ENCODE peak calls at places on chromosomes 13 and 19, in four cellular contexts. One of them, this sample, is unnamed.

GRCh38 chr13:36475468-36475867 is 43.2 kb downstream of the CCNA1 start:
- DNase-seq in AG09309: no peak
- DNase-seq in AG04450: no peak
- DNase-seq in IMR-90: no peak
- DNase-seq in this sample: no peak

GRCh38 chr19:1001538-1002166 is 1.4 kb downstream of the GRIN3B start:
- DNase-seq in AG04450: no peak
- DNase-seq in AG09309: no peak
- DNase-seq in IMR-90: no peak
- DNase-seq in this sample: no peak

GRCh38 chr13:43293008-43293407 is 269.6 kb downstream of the DNAJC15 start:
- DNase-seq in AG04450: no peak
- DNase-seq in AG09309: no peak
- DNase-seq in IMR-90: no peak
- DNase-seq in this sample: no peak

GRCh38 chr19:14147797-14148605 is 11.6 kb upstream of the ASF1B start:
- DNase-seq in IMR-90: peak
- DNase-seq in AG09309: no peak
- DNase-seq in AG04450: peak
- DNase-seq in this sample: no peak

GRCh38 chr19:1725100-1726064 is 27.9 kb upstream of the ONECUT3 start:
- DNase-seq in AG09309: no peak
- DNase-seq in AG04450: no peak
- DNase-seq in IMR-90: peak
- DNase-seq in this sample: no peak

GRCh38 chr19:44692379-44692721 is 6.6 kb upstream of the CEACAM16 start:
- DNase-seq in IMR-90: no peak
- DNase-seq in AG09309: no peak
- DNase-seq in AG04450: no peak
- DNase-seq in this sample: no peak

GRCh38 chr19:14550201-14550754 is 20.9 kb downstream of the TECR start:
- DNase-seq in AG09309: no peak
- DNase-seq in AG04450: no peak
- DNase-seq in IMR-90: no peak
- DNase-seq in this sample: no peak

GRCh38 chr19:15479391-15480345 is at the start of gene PGLYRP2:
- DNase-seq in AG09309: no peak
- DNase-seq in AG04450: no peak
- DNase-seq in IMR-90: no peak
- DNase-seq in this sample: no peak

GRCh38 chr19:13215572-13216380 is 65.6 kb downstream of the IER2 start:
- DNase-seq in IMR-90: no peak
- DNase-seq in AG04450: no peak
- DNase-seq in AG09309: no peak
- DNase-seq in this sample: no peak

GRCh38 chr19:30076101-30076551 is 134.1 kb downstream of the URI1 start:
- DNase-seq in IMR-90: no peak
- DNase-seq in AG04450: no peak
- DNase-seq in AG09309: no peak
- DNase-seq in this sample: no peak

GRCh38 chr19:38550376-38550775 is 67.4 kb downstream of the MAP4K1 start:
- DNase-seq in AG04450: no peak
- DNase-seq in AG09309: no peak
- DNase-seq in IMR-90: no peak
- DNase-seq in this sample: no peak

GRCh38 chr19:38544569-38545315 is 73.0 kb downstream of the MAP4K1 start:
- DNase-seq in AG09309: no peak
- DNase-seq in IMR-90: peak
- DNase-seq in AG04450: peak
- DNase-seq in this sample: no peak

GRCh38 chr19:38545596-38545995 is 72.2 kb downstream of the MAP4K1 start:
- DNase-seq in AG04450: no peak
- DNase-seq in IMR-90: no peak
- DNase-seq in AG09309: no peak
- DNase-seq in this sample: no peak

GRCh38 chr19:38549061-38549460 is 68.7 kb downstream of the MAP4K1 start:
- DNase-seq in AG09309: no peak
- DNase-seq in AG04450: no peak
- DNase-seq in IMR-90: no peak
- DNase-seq in this sample: no peak

GRCh38 chr19:38547446-38547845 is 70.3 kb downstream of the MAP4K1 start:
- DNase-seq in IMR-90: no peak
- DNase-seq in AG09309: no peak
- DNase-seq in AG04450: no peak
- DNase-seq in this sample: no peak
- TF ChIP-seq CTCF in IMR-90: no peak
- TF ChIP-seq CTCF in AG09309: no peak
- TF ChIP-seq CTCF in AG04450: no peak
- TF ChIP-seq CTCF in this sample: no peak

DNA sequence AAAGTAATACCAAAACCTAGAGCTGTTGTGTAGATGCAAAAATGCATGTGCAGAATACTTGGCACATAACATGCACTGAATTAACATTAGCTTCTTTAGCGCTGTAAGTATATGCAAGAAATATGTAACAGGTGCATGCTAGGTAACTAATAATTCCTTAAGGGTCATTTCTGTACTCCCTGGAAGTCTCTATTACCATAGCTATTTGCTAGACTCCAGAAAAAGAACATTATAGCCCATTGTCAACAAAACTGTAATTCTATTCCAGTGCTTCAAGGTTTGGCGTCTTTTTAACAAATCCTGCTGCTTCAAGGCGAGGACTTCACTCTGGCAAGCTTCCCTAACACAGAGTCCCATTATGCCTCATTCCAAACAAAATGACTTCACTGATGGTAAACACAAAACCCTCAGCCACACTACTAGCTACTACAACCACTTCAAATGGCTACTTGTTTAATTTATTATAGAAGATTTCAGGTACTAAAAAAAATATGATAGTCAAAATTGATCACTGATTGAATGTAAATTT is 32.7 kb downstream of the ELF1 start:
- DNase-seq in AG09309: no peak
- DNase-seq in IMR-90: peak
- DNase-seq in AG04450: no peak
- DNase-seq in this sample: no peak
- H3K4me3 ChIP-seq in AG09309: no peak
- H3K4me3 ChIP-seq in IMR-90: no peak
- H3K4me3 ChIP-seq in AG04450: no peak
- H3K4me3 ChIP-seq in this sample: no peak

DNA sequence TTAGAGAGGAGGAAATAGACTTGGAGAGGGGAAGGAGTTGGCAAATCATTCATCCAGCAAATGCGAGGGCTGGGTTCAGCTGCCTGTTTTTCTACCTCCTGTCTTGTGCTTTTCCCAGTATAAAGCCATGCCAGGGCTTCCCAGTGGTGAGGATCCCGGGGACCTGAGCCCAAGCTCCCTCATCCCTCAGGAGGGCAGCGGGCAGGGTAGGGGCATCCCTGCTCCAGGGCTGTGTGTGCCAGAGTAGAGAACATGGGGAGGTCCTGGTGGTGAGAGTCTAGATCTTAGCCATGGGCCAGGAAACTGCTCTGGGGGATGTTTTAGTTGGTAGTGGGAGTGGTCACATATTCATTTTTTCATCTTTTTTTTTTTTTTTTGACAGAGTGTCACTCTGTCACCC is 43.6 kb downstream of the GPR12 start:
- DNase-seq in IMR-90: no peak
- DNase-seq in AG09309: no peak
- DNase-seq in AG04450: no peak
- DNase-seq in this sample: no peak
- TF ChIP-seq CTCF in IMR-90: no peak
- TF ChIP-seq CTCF in AG09309: no peak
- TF ChIP-seq CTCF in AG04450: no peak
- TF ChIP-seq CTCF in this sample: no peak

GRCh38 chr19:57099199-57099661 is 20.6 kb upstream of the USP29 start:
- DNase-seq in AG09309: peak
- DNase-seq in AG04450: no peak
- DNase-seq in IMR-90: peak
- DNase-seq in this sample: no peak
- H3K4me3 ChIP-seq in AG09309: no peak
- H3K4me3 ChIP-seq in AG04450: no peak
- H3K4me3 ChIP-seq in IMR-90: no peak
- H3K4me3 ChIP-seq in this sample: no peak

GRCh38 chr19:50255115-50255514 is 51.7 kb downstream of the MYH14 start:
- DNase-seq in AG09309: no peak
- DNase-seq in IMR-90: no peak
- DNase-seq in AG04450: no peak
- DNase-seq in this sample: no peak
- TF ChIP-seq CTCF in AG09309: peak
- TF ChIP-seq CTCF in IMR-90: no peak
- TF ChIP-seq CTCF in AG04450: peak
- TF ChIP-seq CTCF in this sample: no peak

DNA sequence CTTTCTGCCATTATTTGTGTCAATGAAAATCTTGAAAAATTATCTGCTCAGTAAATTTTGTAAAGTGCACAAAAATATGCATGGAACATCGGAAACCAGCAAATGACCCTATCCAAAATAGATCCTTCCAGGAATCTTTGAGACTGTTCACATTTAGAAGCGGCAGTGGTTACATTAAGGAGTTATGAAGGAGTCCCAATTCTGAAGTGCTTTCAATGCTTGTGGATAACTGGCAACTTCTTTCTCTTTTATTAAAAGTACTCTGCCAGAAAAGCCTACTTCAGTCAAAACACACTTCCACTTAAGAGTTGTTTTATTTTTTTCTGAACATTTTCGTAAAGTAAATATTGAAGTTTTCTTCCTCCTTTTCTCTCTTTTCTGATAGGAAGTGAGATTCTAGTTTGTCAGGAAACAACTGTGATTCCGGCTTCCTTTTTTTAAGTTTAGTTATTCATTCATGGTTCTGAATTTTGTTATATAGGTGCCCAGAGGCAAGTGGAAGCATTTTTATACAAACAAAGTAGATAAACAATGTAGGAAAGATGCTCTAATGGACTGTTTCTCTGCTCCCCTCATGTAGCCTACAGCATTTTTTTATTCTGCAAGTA is 83.5 kb downstream of the PCDH9 start:
- DNase-seq in IMR-90: no peak
- DNase-seq in AG09309: no peak
- DNase-seq in AG04450: no peak
- DNase-seq in this sample: no peak
- H3K4me3 ChIP-seq in IMR-90: no peak
- H3K4me3 ChIP-seq in AG09309: no peak
- H3K4me3 ChIP-seq in AG04450: no peak
- H3K4me3 ChIP-seq in this sample: no peak

GRCh38 chr19:50780753-50781480 is 9.3 kb upstream of the ACP4 start:
- DNase-seq in IMR-90: no peak
- DNase-seq in AG09309: no peak
- DNase-seq in AG04450: no peak
- DNase-seq in this sample: no peak
- TF ChIP-seq CTCF in IMR-90: no peak
- TF ChIP-seq CTCF in AG09309: no peak
- TF ChIP-seq CTCF in AG04450: no peak
- TF ChIP-seq CTCF in this sample: no peak

DNA sequence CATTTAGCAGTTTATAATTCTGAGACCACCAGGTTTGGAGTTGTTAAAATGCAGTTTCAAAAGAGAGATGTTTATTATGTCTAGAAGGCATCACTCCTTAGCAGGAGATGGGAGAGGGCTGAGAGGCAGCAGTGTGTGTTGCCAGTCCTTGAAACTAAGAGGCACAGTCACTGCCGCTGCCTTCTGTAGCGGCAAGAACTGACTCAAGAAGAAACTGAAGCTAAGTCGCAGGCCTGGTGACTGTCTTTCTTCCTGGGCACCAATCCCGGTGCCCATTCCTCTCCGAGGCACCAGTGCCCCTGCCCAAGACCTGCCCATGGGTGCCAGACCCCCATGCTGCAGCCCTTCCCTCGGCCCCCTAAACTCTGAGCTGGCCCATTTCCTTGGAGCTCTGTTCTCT is 20.1 kb downstream of the N4BP2L1 start:
- DNase-seq in AG09309: no peak
- DNase-seq in AG04450: no peak
- DNase-seq in IMR-90: no peak
- DNase-seq in this sample: no peak
- H3K4me3 ChIP-seq in AG09309: no peak
- H3K4me3 ChIP-seq in AG04450: no peak
- H3K4me3 ChIP-seq in IMR-90: no peak
- H3K4me3 ChIP-seq in this sample: no peak

GRCh38 chr19:58009666-58010301 is 7.2 kb upstream of the ZNF606 start:
- DNase-seq in AG09309: no peak
- DNase-seq in AG04450: peak
- DNase-seq in IMR-90: peak
- DNase-seq in this sample: no peak
- TF ChIP-seq CTCF in AG09309: no peak
- TF ChIP-seq CTCF in AG04450: no peak
- TF ChIP-seq CTCF in IMR-90: no peak
- TF ChIP-seq CTCF in this sample: no peak

GRCh38 chr19:54160948-54161347 is 1.4 kb upstream of the LENG1 start:
- DNase-seq in IMR-90: no peak
- DNase-seq in AG04450: no peak
- DNase-seq in AG09309: no peak
- DNase-seq in this sample: no peak

GRCh38 chr19:54156953-54157352 is 2.6 kb downstream of the LENG1 start:
- DNase-seq in AG04450: no peak
- DNase-seq in AG09309: no peak
- DNase-seq in IMR-90: no peak
- DNase-seq in this sample: no peak

GRCh38 chr19:54158812-54159351 is 639 bp downstream of the LENG1 start:
- DNase-seq in IMR-90: peak
- DNase-seq in AG04450: no peak
- DNase-seq in AG09309: no peak
- DNase-seq in this sample: no peak

GRCh38 chr19:54160182-54160811 is 776 bp upstream of the LENG1 start:
- DNase-seq in IMR-90: peak
- DNase-seq in AG09309: no peak
- DNase-seq in AG04450: no peak
- DNase-seq in this sample: no peak

DNA sequence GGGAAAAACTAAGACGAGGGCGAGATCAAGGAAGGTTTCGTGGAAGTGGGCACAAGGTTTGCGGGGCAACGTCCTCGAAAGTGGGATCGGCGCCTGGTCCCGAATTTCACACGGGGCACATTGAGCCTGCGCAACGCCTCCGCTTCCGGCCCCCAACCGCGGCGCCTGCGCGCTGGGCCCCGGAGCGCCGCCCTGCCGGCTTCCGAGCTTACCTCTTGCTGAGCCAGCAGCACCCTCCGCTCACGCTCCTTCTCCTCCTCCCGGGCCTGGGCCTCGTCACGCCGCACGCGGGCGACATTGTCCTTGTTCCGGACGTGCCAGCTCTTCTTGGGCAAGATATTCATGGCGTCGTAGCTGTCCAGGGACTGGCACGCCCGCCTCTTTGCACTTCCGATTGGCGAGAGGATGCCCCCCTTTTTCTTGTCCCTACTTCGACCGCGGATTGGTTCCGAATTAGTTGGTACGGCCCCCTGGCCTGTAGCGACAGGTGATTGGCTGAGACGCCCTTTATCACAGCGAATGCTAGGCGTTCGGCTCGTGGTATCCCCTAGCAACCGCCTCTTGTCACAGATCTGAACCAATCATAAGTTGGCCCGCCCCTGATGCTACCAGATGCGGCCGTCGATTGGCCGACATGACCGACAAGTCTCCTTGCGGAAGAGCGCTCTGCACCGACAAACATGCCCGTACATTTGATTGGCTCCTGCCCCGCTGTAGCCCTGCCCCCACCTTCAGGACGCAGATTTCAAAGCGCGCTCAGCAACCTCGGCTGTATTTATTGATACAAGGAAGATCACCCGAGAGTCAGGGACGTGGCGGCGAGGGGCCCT is at the start of gene LENG1:
- DNase-seq in AG09309: peak
- DNase-seq in IMR-90: peak
- DNase-seq in AG04450: peak
- DNase-seq in this sample: peak
- H3K4me3 ChIP-seq in AG09309: peak
- H3K4me3 ChIP-seq in IMR-90: peak
- H3K4me3 ChIP-seq in AG04450: peak
- H3K4me3 ChIP-seq in this sample: peak

This sample was measured in BJ.